ENCODE peak calls at places on chromosomes 6 and 20, in eight cellular contexts. Q is activated T-cell treated with anti-CD3 and anti-CD28 coated beads, Interleukin-2, amount 50 U/mL, for 24 hours; L is NCI-H345; B is GM03348; P is neural crest cell; F is GDM1; O is AG09309; S is astrocyte. D is an unnamed sample.

GRCh38 chr6:99330159-99330558 is 19.3 kb downstream of the FAXC start:
- DNase-seq in L (peak; percentile 26), O (peak; percentile 38), F (no peak), B (peak; percentile 78), Q (peak; percentile 45), P (peak; percentile 45), S (peak; percentile 41), D (peak; percentile 68)

GRCh38 chr6:158026054-158026900 is 44.6 kb downstream of the SYNJ2 start:
- DNase-seq in O (peak; percentile 88), P (no peak), F (peak; percentile 95), L (peak; percentile 94), B (peak; percentile 88), S (peak; percentile 98), Q (peak; percentile 91), D (peak; percentile 92)

GRCh38 chr6:11258260-11259237 is 26.1 kb upstream of the NEDD9 start:
- DNase-seq in O (no peak), Q (no peak), P (no peak), L (no peak), S (peak; percentile 62), B (no peak), F (no peak), D (no peak)

GRCh38 chr6:28488916-28489365 is 26.7 kb downstream of the GPX6 start:
- DNase-seq in F (peak; percentile 28), O (peak; percentile 18), L (no peak), S (peak; percentile 56), Q (peak; percentile 50), B (peak; percentile 66), P (peak; percentile 47), D (no peak)

GRCh38 chr6:110728501-110728900 is 86.8 kb downstream of the CDK19 start:
- DNase-seq in B (no peak), L (no peak), P (no peak), S (no peak), O (no peak), F (no peak), Q (no peak), D (no peak)

GRCh38 chr20:24935140-24935539 is 13.9 kb upstream of the CST7 start:
- DNase-seq in F (no peak), O (no peak), L (no peak), Q (no peak), S (no peak), P (no peak), B (no peak), D (no peak)

GRCh38 chr20:16505894-16506293 is 67.4 kb downstream of the KIF16B start:
- DNase-seq in F (no peak), P (no peak), Q (no peak), S (no peak), O (no peak), L (no peak), B (no peak), D (no peak)

GRCh38 chr6:137297887-137298286 is 78.7 kb upstream of the IFNGR1 start:
- DNase-seq in S (peak; percentile 9), Q (no peak), F (peak; percentile 70), P (peak; percentile 9), O (no peak), B (no peak), L (peak; percentile 41), D (no peak)

GRCh38 chr20:36467076-36467999 is 74.0 kb upstream of the MYL9 start:
- DNase-seq in F (no peak), P (no peak), O (no peak), Q (peak; percentile 58), S (no peak), L (peak; percentile 92), B (peak; percentile 67), D (peak; percentile 59)

GRCh38 chr20:48238326-48238725 is 453.0 kb upstream of the SULF2 start:
- DNase-seq in B (peak; percentile 35), O (peak; percentile 62), L (no peak), F (no peak), S (peak; percentile 94), P (no peak), Q (no peak), D (no peak)

GRCh38 chr6:169340395-169340794 is 86.7 kb upstream of the THBS2 start:
- DNase-seq in O (no peak), B (no peak), L (no peak), Q (no peak), F (no peak), S (no peak), P (no peak), D (no peak)

GRCh38 chr6:34249469-34250370 is 914 bp upstream of the SMIM29 start:
- DNase-seq in Q (no peak), B (no peak), L (no peak), O (no peak), F (peak; percentile 58), P (no peak), S (no peak), D (no peak)

GRCh38 chr20:16434087-16434664 is 139.1 kb downstream of the KIF16B start:
- DNase-seq in O (no peak), Q (peak; percentile 67), P (peak; percentile 60), L (no peak), B (peak; percentile 42), S (no peak), F (peak; percentile 15), D (peak; percentile 6)

GRCh38 chr6:39980839-39981580 is 46.7 kb upstream of the MOCS1 start:
- DNase-seq in P (peak; percentile 25), O (peak; percentile 18), Q (no peak), S (peak; percentile 17), L (peak; percentile 56), B (peak; percentile 68), F (peak; percentile 5), D (peak; percentile 36)